ENCODE peak calls at places on chromosomes 7 and 10, in six cellular contexts. V is IMR-90, H is H9, Z is mesenchymal stem cell, M is trophoblast cell, S is H1. T is an unnamed sample.

GRCh38 chr7:111587715-111588433 is 25.6 kb upstream of the IMMP2L start:
- DNase-seq in V (no peak), H (no peak), S (no peak), Z (no peak), M (peak; percentile 13), T (no peak)

GRCh38 chr7:27162930-27163775 is 2.2 kb downstream of the HOXA9 start:
- DNase-seq in S (no peak), H (peak; percentile 27), M (no peak), V (no peak), Z (no peak), T (no peak)

GRCh38 chr10:86251426-86251825 is 115.2 kb downstream of the GRID1 start:
- DNase-seq in H (no peak), Z (no peak), V (no peak), S (no peak), M (no peak), T (no peak)

GRCh38 chr10:68153473-68154210 is 44.4 kb downstream of the MYPN start:
- DNase-seq in V (peak; percentile 99), M (peak; percentile 96), Z (peak; percentile 99), S (peak; percentile 53), H (peak; percentile 77), T (no peak)

GRCh38 chr10:98534046-98534445 is 87.3 kb upstream of the HPS1 start:
- DNase-seq in H (no peak), S (no peak), Z (no peak), M (no peak), V (no peak), T (no peak)

GRCh38 chr10:86958831-86959736 is 685 bp downstream of the SNCG start:
- DNase-seq in Z (peak; percentile 78), V (peak; percentile 78), M (peak; percentile 21), S (no peak), H (peak; percentile 58), T (no peak)

GRCh38 chr7:127396184-127396583 is 3.7 kb upstream of the ZNF800 start:
- DNase-seq in H (peak; percentile 33), M (peak; percentile 48), V (no peak), Z (peak; percentile 45), S (no peak), T (no peak)

GRCh38 chr7:128437426-128438332 is 18.0 kb upstream of the HILPDA start:
- DNase-seq in Z (no peak), M (no peak), S (no peak), V (no peak), H (no peak), T (no peak)

GRCh38 chr7:149432121-149432691 is 28.7 kb downstream of the ZNF777 start:
- DNase-seq in H (no peak), M (no peak), S (no peak), Z (no peak), V (no peak), T (no peak)

GRCh38 chr10:24930427-24930826 is 22.0 kb downstream of the PRTFDC1 start:
- DNase-seq in M (no peak), V (no peak), S (no peak), H (no peak), Z (no peak), T (no peak)

DNA sequence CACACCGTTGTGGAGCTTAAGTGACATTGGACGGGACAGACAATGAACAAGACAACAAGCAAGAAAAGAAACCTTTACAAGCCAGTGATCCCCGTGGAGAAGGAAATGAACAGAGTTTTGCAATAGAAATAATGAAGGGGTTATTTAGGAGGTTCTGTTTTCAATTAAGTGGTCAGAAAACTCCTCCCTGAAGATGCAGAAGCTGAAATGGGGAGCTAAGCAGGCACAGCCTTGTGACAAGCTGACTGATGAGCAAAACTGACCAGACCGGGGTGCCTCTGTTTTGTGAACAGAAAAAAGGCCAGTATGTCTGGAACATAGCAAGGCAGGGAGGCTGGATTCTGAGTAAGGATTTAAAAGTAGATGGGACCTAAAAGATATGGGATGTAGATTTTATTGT is 299.8 kb upstream of the POM121L12 start:
- DNase-seq in Z (no peak), V (no peak), H (no peak), M (no peak), S (no peak), T (no peak)
- H3K4ac ChIP-seq in Z (no peak overlapping the region), V (no peak overlapping the region), H (no peak overlapping the region), M (no peak overlapping the region), S (no peak overlapping the region), T (no peak overlapping the region)

GRCh38 chr10:132480356-132480755 is 57.2 kb upstream of the INPP5A start:
- DNase-seq in S (no peak), V (peak; percentile 21), H (no peak), M (no peak), Z (no peak), T (no peak)

GRCh38 chr10:132482090-132482489 is 55.5 kb upstream of the INPP5A start:
- DNase-seq in Z (peak; percentile 31), S (no peak), M (peak; percentile 68), V (peak; percentile 91), H (no peak), T (no peak)

GRCh38 chr10:132479603-132480221 is 57.9 kb upstream of the INPP5A start:
- DNase-seq in Z (no peak), M (no peak), V (no peak), H (no peak), S (no peak), T (no peak)

GRCh38 chr10:132483394-132483793 is 54.2 kb upstream of the INPP5A start:
- DNase-seq in Z (peak; percentile 5), M (no peak), V (no peak), S (no peak), H (no peak), T (no peak)

GRCh38 chr10:132481690-132482089 is 55.9 kb upstream of the INPP5A start:
- DNase-seq in Z (no peak), V (no peak), S (no peak), M (no peak), H (no peak), T (no peak)
- H2AFZ ChIP-seq in Z (no peak overlapping the region), V (no peak overlapping the region), S (no peak overlapping the region), M (no peak overlapping the region), H (no peak overlapping the region), T (peak overlapping the region; percentile 76)

DNA sequence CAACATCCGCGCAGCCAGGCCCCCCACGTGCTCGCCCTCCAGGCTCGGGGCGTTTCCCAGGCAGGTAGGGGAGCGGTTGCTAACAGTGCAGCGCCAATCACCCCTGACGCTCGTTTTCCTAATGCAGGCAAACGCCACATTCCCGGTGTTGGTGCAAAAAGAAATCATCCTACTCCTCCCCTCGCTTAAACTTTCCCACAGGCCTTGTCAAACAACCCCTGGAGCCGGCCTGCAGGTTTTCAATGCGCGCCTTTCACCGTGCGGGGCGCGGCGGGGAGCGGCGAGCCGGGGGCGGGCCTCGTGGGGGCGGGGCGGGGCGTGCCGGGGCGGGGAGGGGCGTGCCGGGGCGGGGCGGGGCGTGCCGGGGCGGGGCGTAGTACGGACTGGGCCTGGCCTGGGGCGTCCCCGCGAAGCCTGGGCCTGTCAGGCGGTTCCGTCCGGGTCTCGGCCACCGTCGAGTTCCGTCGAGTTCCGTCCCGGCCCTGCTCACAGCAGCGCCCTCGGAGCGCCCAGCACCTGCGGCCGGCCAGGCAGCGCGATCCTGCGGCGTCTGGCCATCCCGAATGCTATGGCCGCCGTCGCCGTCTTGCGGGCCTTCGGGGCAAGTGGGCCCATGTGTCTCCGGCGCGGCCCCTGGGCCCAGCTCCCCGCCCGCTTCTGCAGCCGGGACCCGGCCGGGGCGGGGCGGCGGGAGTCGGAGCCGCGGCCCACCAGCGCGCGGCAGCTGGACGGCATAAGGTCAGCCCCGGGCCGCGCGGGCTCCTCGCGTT is at the start of gene ECHDC3:
- DNase-seq in H (peak; percentile 68), V (no peak), S (no peak), Z (peak; percentile 7), M (peak; percentile 64), T (peak; percentile 26)
- H3K4ac ChIP-seq in H (no peak within 1 kb of the TSS), V (peak within 1 kb of the TSS; percentile 61), S (no peak within 1 kb of the TSS), Z (no peak within 1 kb of the TSS), M (no peak within 1 kb of the TSS), T (no peak within 1 kb of the TSS)

DNA sequence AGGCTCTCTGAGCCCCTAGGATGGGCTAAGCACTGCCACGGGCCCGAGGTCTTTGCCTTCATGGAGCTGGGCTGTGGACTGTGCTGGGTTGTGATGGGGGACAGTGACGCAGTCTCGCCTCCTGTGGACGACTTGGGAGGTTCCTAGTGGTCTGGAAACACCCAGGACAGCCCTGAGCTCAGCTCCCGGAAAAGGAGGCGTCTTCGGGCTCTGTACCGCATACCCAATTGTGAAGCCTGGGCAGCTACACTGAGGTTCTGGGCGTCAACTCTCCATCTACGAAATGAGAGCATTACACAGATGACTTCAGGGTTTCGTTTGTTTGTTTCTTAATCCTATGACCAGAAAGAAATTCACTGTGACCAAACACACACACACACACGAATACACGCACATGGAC is 79.6 kb upstream of the KAT6B start:
- DNase-seq in H (no peak), V (no peak), S (no peak), Z (no peak), M (no peak), T (no peak)
- H2AFZ ChIP-seq in H (no peak overlapping the region), V (no peak overlapping the region), S (no peak overlapping the region), Z (no peak overlapping the region), M (no peak overlapping the region), T (peak overlapping the region; percentile 5)

T was measured in neuronal stem cell.